ENCODE peak calls at places on chromosomes 2 and 18, in nine cellular contexts. O is neural progenitor cell, Q is adrenal gland, W is OCI-M1, M is thoracic aorta, R is keratinocyte, D is fibroblast of the aortic adventitia, P is endothelial cell, Y is mucosa of gallbladder. Z is an unnamed sample.

GRCh38 chr2:200966770-200967169 is 3.3 kb upstream of the ORC2 start:
- DNase-seq in O (no peak), Q (no peak), W (peak; percentile 10), M (no peak), R (peak; percentile 73), D (peak; percentile 90), P (no peak), Y (no peak), Z (peak; percentile 88)

GRCh38 chr2:168849610-168850009 is 40.6 kb downstream of the SPC25 start:
- DNase-seq in O (peak; percentile 43), Q (peak; percentile 72), W (peak; percentile 84), M (no peak), R (no peak), D (peak; percentile 37), P (peak; percentile 47), Y (peak; percentile 46), Z (peak; percentile 60)

GRCh38 chr2:37851828-37852584 is 73.1 kb upstream of the RMDN2 start:
- DNase-seq in O (no peak), Q (no peak), W (no peak), M (no peak), R (no peak), D (no peak), P (no peak), Y (no peak), Z (no peak)

GRCh38 chr2:46379213-46380037 is 82.2 kb downstream of the EPAS1 start:
- DNase-seq in O (no peak), Q (no peak), W (no peak), M (no peak), R (no peak), D (peak; percentile 75), P (no peak), Y (no peak), Z (peak; percentile 73)

GRCh38 chr18:69935319-69936190 is 12.1 kb downstream of the CD226 start:
- DNase-seq in O (peak; percentile 45), Q (no peak), W (no peak), M (no peak), R (no peak), D (no peak), P (no peak), Y (peak; percentile 27), Z (no peak)

GRCh38 chr18:64791211-64791610 is 642.3 kb upstream of the LINC00305 start:
- DNase-seq in O (no peak), Q (no peak), W (no peak), M (no peak), R (no peak), D (no peak), P (no peak), Y (no peak), Z (no peak)

GRCh38 chr2:138016703-138017102 is 52.4 kb downstream of the HNMT start:
- DNase-seq in O (no peak), Q (no peak), W (no peak), M (no peak), R (no peak), D (no peak), P (no peak), Y (no peak), Z (no peak)

GRCh38 chr2:216490061-216490460 is 8.6 kb upstream of the RPL37A start:
- DNase-seq in O (no peak), Q (no peak), W (no peak), M (no peak), R (no peak), D (peak; percentile 80), P (no peak), Y (no peak), Z (no peak)

GRCh38 chr2:233248999-233249398 is 2.5 kb upstream of the ATG16L1 start:
- DNase-seq in O (no peak), Q (no peak), W (peak; percentile 70), M (no peak), R (no peak), D (no peak), P (no peak), Y (no peak), Z (no peak)

GRCh38 chr2:119156105-119156890 is 2.3 kb downstream of the C1QL2 start:
- DNase-seq in O (peak; percentile 75), Q (no peak), W (no peak), M (no peak), R (no peak), D (no peak), P (peak; percentile 33), Y (no peak), Z (no peak)

GRCh38 chr2:241924069-241924908 is 54.8 kb downstream of the RTP5 start:
- DNase-seq in O (no peak), Q (no peak), W (peak; percentile 12), M (no peak), R (no peak), D (no peak), P (no peak), Y (no peak), Z (no peak)

GRCh38 chr18:57286949-57287348 is 65.4 kb upstream of the ST8SIA3 start:
- DNase-seq in O (no peak), Q (no peak), W (no peak), M (no peak), R (no peak), D (no peak), P (no peak), Y (no peak), Z (no peak)

GRCh38 chr2:120134263-120134662 is 88.9 kb downstream of the TMEM185B start:
- DNase-seq in O (no peak), Q (no peak), W (no peak), M (no peak), R (peak; percentile 48), D (peak; percentile 92), P (no peak), Y (no peak), Z (peak; percentile 18)

GRCh38 chr2:236674646-236675045 is 105.0 kb downstream of the ACKR3 start:
- DNase-seq in O (no peak), Q (no peak), W (no peak), M (no peak), R (no peak), D (no peak), P (no peak), Y (no peak), Z (no peak)

GRCh38 chr2:103401621-103402020 is 639.8 kb downstream of the TMEM182 start:
- DNase-seq in O (peak; percentile 23), Q (peak; percentile 9), W (peak; percentile 6), M (no peak), R (no peak), D (no peak), P (peak; percentile 73), Y (peak; percentile 15), Z (peak; percentile 60)

GRCh38 chr18:59298871-59299270 is 19.6 kb downstream of the CPLX4 start:
- DNase-seq in O (no peak), Q (no peak), W (no peak), M (no peak), R (no peak), D (no peak), P (no peak), Y (no peak), Z (no peak)

GRCh38 chr2:16251511-16252205 is 311.3 kb downstream of the MYCN start:
- DNase-seq in O (no peak), Q (no peak), W (no peak), M (no peak), R (no peak), D (no peak), P (no peak), Y (no peak), Z (no peak)

GRCh38 chr2:212007972-212008371 is 530.6 kb downstream of the ERBB4 start:
- DNase-seq in O (no peak), Q (no peak), W (no peak), M (no peak), R (no peak), D (no peak), P (no peak), Y (no peak), Z (no peak)

GRCh38 chr2:223969856-223970255 is 12.6 kb downstream of the MRPL44 start:
- DNase-seq in O (no peak), Q (no peak), W (peak; percentile 34), M (no peak), R (no peak), D (peak; percentile 52), P (no peak), Y (no peak), Z (no peak)

GRCh38 chr2:70978388-70979357 is at the start of gene ANKRD53:
- DNase-seq in O (peak; percentile 86), Q (peak; percentile 69), W (no peak), M (no peak), R (no peak), D (no peak), P (peak; percentile 62), Y (no peak), Z (no peak)

Z was measured in A673.